ENCODE peak calls at places on chromosomes 5 and 9, in five cellular contexts. P, B, S, O and D are unnamed samples. For H3K4me1, the result is how much of the 10 kb centered on the place peaks cover.

GRCh38 chr5:160655717-160656116 is 196.3 kb downstream of the ATP10B start:
- DNase-seq in S (no peak), B (no peak), O (no peak), P (peak), D (no peak)

GRCh38 chr5:150278046-150278760 is 11.4 kb downstream of the CAMK2A start:
- DNase-seq in B (no peak), O (no peak), P (no peak), S (no peak), D (no peak)

GRCh38 chr9:18566125-18566524 is 92.2 kb downstream of the ADAMTSL1 start:
- DNase-seq in P (no peak), B (no peak), S (no peak), O (no peak), D (no peak)

GRCh38 chr5:6949230-6949629 is 236.0 kb downstream of the TENT4A start:
- DNase-seq in P (no peak), O (no peak), B (no peak), S (no peak), D (no peak)

GRCh38 chr5:42596817-42597216 is 159.8 kb upstream of the CCDC152 start:
- DNase-seq in B (peak), P (no peak), O (no peak), S (no peak), D (no peak)

GRCh38 chr9:87336914-87337333 is 160.7 kb upstream of the DAPK1 start:
- DNase-seq in O (peak), P (peak), S (no peak), B (no peak), D (no peak)

GRCh38 chr9:35686222-35687203 is 3.2 kb downstream of the TPM2 start:
- DNase-seq in O (no peak), S (no peak), B (no peak), P (no peak), D (no peak)

GRCh38 chr9:72038890-72039410 is 21.5 kb downstream of the C9orf57 start:
- DNase-seq in S (no peak), O (peak), P (peak), B (peak), D (peak)

GRCh38 chr5:58153255-58153654 is 306.6 kb downstream of the PLK2 start:
- DNase-seq in P (no peak), S (no peak), O (no peak), B (no peak), D (no peak)

GRCh38 chr9:6467006-6467625 is 54.1 kb downstream of the UHRF2 start:
- DNase-seq in S (no peak), P (no peak), B (no peak), O (no peak), D (no peak)

GRCh38 chr5:20514145-20514544 is 526.1 kb upstream of the CDH18 start:
- DNase-seq in O (no peak), P (no peak), S (no peak), B (no peak), D (no peak)

GRCh38 chr5:16600397-16600796 is 16.4 kb downstream of the RETREG1 start:
- DNase-seq in O (no peak), S (peak), P (no peak), B (peak), D (no peak)

GRCh38 chr5:33939863-33940262 is 3.7 kb downstream of the RXFP3 start:
- DNase-seq in S (no peak), O (no peak), B (no peak), P (no peak), D (no peak)

GRCh38 chr5:173968154-173968553 is 20.8 kb upstream of the C5orf47 start:
- DNase-seq in O (no peak), P (no peak), S (no peak), B (no peak), D (no peak)

GRCh38 chr5:56908942-56909293 is 478 bp upstream of the SETD9 start:
- DNase-seq in S (no peak), O (no peak), B (peak), P (no peak), D (peak)

GRCh38 chr9:130508218-130508617 is 63.5 kb downstream of the ASS1 start:
- DNase-seq in B (no peak), O (no peak), S (no peak), P (no peak), D (no peak)

GRCh38 chr9:38107811-38108304 is 38.8 kb upstream of the SHB start:
- DNase-seq in O (no peak), B (no peak), S (no peak), P (no peak), D (no peak)

GRCh38 chr5:107468286-107468685 is 202.5 kb downstream of the EFNA5 start:
- DNase-seq in B (no peak), O (no peak), P (no peak), S (no peak), D (no peak)

GRCh38 chr9:114932502-114932901 is 2.1 kb upstream of the TNFSF8 start:
- DNase-seq in P (no peak), O (no peak), B (no peak), S (no peak), D (no peak)

GRCh38 chr5:112626079-112626478 is 111.6 kb upstream of the APC start:
- DNase-seq in P (no peak), O (no peak), B (no peak), S (no peak), D (no peak)

GRCh38 chr5:42985129-42986037 is 54.7 kb downstream of the ANXA2R start:
- DNase-seq in O (no peak), S (no peak), P (no peak), B (no peak), D (no peak)

GRCh38 chr9:16459421-16460148 is 410.9 kb downstream of the BNC2 start:
- DNase-seq in S (no peak), O (no peak), B (no peak), P (no peak), D (no peak)

GRCh38 chr5:28499764-28500290 is 1461.4 kb upstream of the CDH9 start:
- DNase-seq in P (no peak), O (no peak), S (no peak), B (no peak), D (no peak)

GRCh38 chr9:137237759-137238726 is 3.0 kb upstream of the TUBB4B start:
- DNase-seq in O (peak), S (peak), B (no peak), P (no peak), D (peak)

GRCh38 chr9:91803970-91804752 is 145.9 kb downstream of the ROR2 start:
- DNase-seq in S (no peak), O (no peak), P (no peak), B (no peak), D (peak)

GRCh38 chr5:104635216-104635615 is 1072.6 kb upstream of the NUDT12 start:
- DNase-seq in B (no peak), S (no peak), P (no peak), O (no peak), D (no peak)

DNA sequence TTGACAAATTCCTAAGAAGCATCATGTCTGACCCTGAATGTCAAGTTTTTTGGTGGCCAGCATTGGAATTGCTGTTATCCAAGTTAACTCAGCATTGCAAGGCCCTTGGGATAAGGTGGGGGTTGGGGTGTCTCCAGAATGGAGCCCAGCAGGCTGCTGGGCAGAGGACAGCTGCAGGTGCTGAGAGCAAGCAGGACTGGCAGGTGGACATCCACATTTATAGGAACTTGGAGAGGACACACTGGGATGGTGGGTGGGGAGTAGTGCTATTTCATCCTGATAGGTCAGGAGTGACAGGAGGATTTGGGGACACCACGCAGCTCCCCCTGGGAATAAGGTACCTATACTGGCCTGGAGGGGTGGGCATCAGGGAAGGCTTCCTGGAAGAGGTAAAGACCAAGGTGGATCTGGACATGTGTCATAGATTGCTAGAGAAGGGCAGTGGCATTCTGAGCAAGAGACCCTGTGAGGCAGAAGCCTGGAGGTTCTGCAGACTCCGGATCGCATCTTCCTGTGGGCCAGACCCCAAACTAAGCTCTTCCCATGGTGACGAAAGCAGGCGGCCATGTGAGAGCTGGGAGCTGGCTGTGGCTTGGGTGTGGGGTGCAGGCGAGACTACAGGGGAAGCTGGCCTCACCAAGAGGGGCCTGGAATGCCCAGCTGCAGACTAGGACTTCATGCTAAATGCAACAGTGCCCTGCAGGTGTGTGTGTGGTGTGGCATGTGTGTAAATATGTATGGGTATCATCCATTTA is 148.1 kb downstream of the RGS3 start:
- DNase-seq in O (no peak), S (no peak), P (no peak), B (no peak), D (no peak)
- H3K4me1 ChIP-seq in O (under half), S (under half), P (half or more), B (under half), D (under half)

DNA sequence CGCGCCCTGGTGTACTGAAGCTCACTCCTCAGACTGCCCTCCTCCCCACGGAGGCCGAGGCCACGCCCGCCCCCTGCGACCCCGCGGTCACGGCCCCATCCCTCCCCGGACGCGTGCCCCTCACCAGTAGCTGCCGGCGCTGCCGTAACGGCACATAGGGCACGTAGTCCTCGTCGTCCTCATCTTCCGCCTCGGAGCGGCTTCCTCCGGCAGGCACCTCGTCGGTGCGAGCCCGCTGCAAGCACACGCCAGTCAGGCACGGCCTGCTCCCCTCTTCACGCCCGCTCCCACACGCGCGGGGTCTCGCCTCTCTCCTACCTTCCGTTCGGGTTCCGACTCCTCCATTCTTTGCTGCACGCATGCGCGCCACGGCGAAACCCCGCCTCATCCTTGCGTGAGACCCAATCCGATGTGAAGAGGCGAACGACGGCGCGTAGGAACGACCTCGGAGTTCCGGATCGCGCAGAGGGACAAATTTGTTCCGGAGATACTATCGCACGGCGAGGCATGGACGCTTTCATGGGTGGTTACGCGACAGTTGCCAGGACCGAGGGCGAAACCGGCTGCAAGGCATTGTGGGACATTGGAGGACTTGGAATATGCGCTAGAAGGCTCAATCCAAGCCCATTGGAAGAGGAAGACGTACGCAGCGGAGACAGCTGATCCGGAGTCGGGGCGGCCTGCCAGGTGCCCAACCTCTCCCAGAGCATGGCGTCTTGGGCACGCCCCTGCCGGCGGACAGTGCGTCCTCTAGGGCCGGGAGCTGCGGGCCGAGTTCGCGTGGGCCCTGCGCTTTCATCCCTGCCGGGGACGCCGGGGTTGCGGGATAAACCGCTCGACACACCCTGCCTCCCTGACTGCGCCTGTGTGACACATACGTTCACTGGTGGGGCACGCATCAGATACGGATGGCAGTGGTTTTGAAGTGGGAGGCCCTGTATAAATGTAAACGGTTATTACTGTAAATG is at the start of gene DDX41:
- DNase-seq in S (peak), B (peak), P (peak), O (peak), D (peak)
- TF ChIP-seq CTCF in S (no peak), B (no peak), P (peak), O (peak), D (no peak)

GRCh38 chr5:14673443-14673842 is 8.9 kb downstream of the OTULIN start:
- DNase-seq in O (no peak), B (no peak), S (no peak), P (no peak), D (no peak)

GRCh38 chr5:14678773-14679334 is 14.3 kb downstream of the OTULIN start:
- DNase-seq in B (no peak), P (no peak), S (no peak), O (no peak), D (no peak)

GRCh38 chr5:14675309-14675708 is 10.8 kb downstream of the OTULIN start:
- DNase-seq in S (no peak), B (no peak), P (no peak), O (no peak), D (no peak)

GRCh38 chr5:14675865-14676300 is 11.4 kb downstream of the OTULIN start:
- DNase-seq in O (no peak), S (no peak), P (no peak), B (no peak), D (no peak)

DNA sequence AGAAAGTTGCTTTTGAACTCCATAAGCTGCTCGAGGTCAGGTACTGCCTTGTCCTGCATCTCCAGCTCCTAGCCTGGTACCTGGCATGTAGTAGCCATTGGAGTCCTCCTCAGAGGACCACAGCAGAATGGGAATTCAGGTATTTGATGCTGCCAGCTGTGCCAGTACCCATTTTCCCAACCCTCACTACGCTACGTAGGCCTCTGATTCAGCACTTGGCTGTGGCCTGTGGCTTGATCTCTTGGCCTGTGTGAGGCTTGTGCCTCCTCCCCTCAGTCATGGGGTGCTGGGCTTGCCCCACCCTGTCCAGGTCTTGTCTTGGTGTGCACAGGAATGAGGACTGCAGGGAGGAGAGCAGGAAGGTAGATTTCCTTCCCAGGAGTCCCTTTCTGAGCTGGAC is 11.8 kb downstream of the OTULIN start:
- DNase-seq in B (no peak), O (no peak), P (peak), S (no peak), D (no peak)
- TF ChIP-seq POLR2A in B (no peak), O (no peak), P (no peak), S (no peak), D (no peak)

GRCh38 chr5:36521838-36522745 is 84.3 kb upstream of the SLC1A3 start:
- DNase-seq in B (no peak), P (no peak), O (no peak), S (no peak), D (no peak)

GRCh38 chr5:36522746-36523065 is 83.7 kb upstream of the SLC1A3 start:
- DNase-seq in B (no peak), O (no peak), S (no peak), P (no peak), D (no peak)

GRCh38 chr5:36523450-36523849 is 83.0 kb upstream of the SLC1A3 start:
- DNase-seq in B (no peak), O (no peak), S (no peak), P (no peak), D (no peak)

GRCh38 chr5:36523931-36524330 is 82.5 kb upstream of the SLC1A3 start:
- DNase-seq in S (no peak), O (no peak), P (no peak), B (no peak), D (no peak)

GRCh38 chr5:36521219-36521618 is 85.2 kb upstream of the SLC1A3 start:
- DNase-seq in B (no peak), S (no peak), O (no peak), P (no peak), D (no peak)
- H3K4me1 ChIP-seq in B (under half), S (under half), O (under half), P (under half), D (under half)

GRCh38 chr5:3615829-3616228 is 20.2 kb downstream of the IRX1 start:
- DNase-seq in O (no peak), S (no peak), P (no peak), B (no peak), D (no peak)
- TF ChIP-seq CTCF in O (no peak), S (no peak), P (no peak), B (no peak), D (no peak)

GRCh38 chr9:111925017-111925770 is 28.6 kb downstream of the UGCG start:
- DNase-seq in B (no peak), S (no peak), P (no peak), O (no peak), D (no peak)
- TF ChIP-seq POLR2A in B (no peak), S (no peak), P (no peak), O (no peak), D (no peak)

DNA sequence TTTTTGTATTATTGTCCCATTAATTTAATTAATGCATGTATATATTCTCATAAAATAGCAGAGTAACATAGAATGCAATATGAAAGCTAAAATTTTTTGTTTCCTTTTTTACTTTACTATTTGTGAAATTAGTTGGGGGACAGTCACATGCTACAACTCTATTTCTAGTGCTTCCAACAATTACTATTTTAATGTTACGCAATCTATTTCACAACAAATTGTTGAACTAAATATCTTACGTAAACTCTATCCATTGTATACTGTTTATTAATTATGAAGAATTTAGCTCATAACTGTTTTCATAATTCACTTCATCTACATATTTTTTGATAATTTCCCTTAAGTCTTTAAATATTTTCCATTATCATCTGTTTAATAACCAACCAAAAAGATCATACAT is 1685.4 kb upstream of the CDH6 start:
- DNase-seq in S (no peak), P (no peak), O (no peak), B (no peak), D (no peak)
- H3K4me1 ChIP-seq in S (under half), P (under half), O (under half), B (under half), D (under half)

GRCh38 chr5:1814183-1815020 is 13.2 kb downstream of the NDUFS6 start:
- DNase-seq in P (no peak), S (peak), B (no peak), O (no peak), D (no peak)
- TF ChIP-seq CTCF in P (no peak), S (no peak), B (no peak), O (no peak), D (no peak)